ENCODE peak calls at places on chromosomes 11 and 22, in five cellular contexts. I is ovary, R is neural progenitor cell, N is suprapubic skin, C is uterus. T is an unnamed sample.

GRCh38 chr11:95991101-95991500 is 67.2 kb upstream of the MTMR2 start:
- DNase-seq in I (no peak), R (no peak), N (no peak), C (no peak), T (no peak)

GRCh38 chr11:64745523-64746328 is 1.8 kb upstream of the RASGRP2 start:
- DNase-seq in I (peak; percentile 55), R (peak; percentile 85), N (peak; percentile 90), C (peak; percentile 93), T (no peak)

GRCh38 chr22:45977003-45977395 is at the start of gene WNT7B:
- DNase-seq in I (no peak), R (peak; percentile 72), N (no peak), C (no peak), T (no peak)

GRCh38 chr11:67576742-67577475 is 6.7 kb upstream of the GSTP1 start:
- DNase-seq in I (no peak), R (no peak), N (no peak), C (no peak), T (no peak)

GRCh38 chr11:35088676-35089075 is 50.3 kb upstream of the CD44 start:
- DNase-seq in I (no peak), R (no peak), N (no peak), C (no peak), T (peak; percentile 81)

GRCh38 chr11:77170107-77170506 is 42.1 kb downstream of the MYO7A start:
- DNase-seq in I (no peak), R (peak; percentile 60), N (no peak), C (no peak), T (no peak)

GRCh38 chr11:76626921-76627391 is 43.6 kb downstream of the LRRC32 start:
- DNase-seq in I (peak; percentile 1), R (no peak), N (no peak), C (no peak), T (peak; percentile 84)

GRCh38 chr22:28222066-28222465 is 303.0 kb upstream of the PITPNB start:
- DNase-seq in I (no peak), R (no peak), N (no peak), C (no peak), T (no peak)

GRCh38 chr11:57260937-57261783 is 24.1 kb upstream of the APLNR start:
- DNase-seq in I (no peak), R (no peak), N (no peak), C (no peak), T (no peak)

GRCh38 chr11:31940396-31941037 is 129.4 kb upstream of the PAX6 start:
- DNase-seq in I (no peak), R (no peak), N (no peak), C (no peak), T (peak; percentile 40)

GRCh38 chr11:36157151-36157519 is 132.1 kb downstream of the COMMD9 start:
- DNase-seq in I (no peak), R (no peak), N (no peak), C (no peak), T (no peak)

GRCh38 chr22:24510694-24511625 is 15.8 kb downstream of the UPB1 start:
- DNase-seq in I (no peak), R (no peak), N (no peak), C (no peak), T (no peak)

GRCh38 chr11:59207988-59208432 is 4.7 kb downstream of the MPEG1 start:
- DNase-seq in I (peak; percentile 37), R (peak; percentile 62), N (no peak), C (no peak), T (no peak)

GRCh38 chr11:80084614-80085013 is 643.8 kb upstream of the TENM4 start:
- DNase-seq in I (no peak), R (no peak), N (no peak), C (no peak), T (no peak)

DNA sequence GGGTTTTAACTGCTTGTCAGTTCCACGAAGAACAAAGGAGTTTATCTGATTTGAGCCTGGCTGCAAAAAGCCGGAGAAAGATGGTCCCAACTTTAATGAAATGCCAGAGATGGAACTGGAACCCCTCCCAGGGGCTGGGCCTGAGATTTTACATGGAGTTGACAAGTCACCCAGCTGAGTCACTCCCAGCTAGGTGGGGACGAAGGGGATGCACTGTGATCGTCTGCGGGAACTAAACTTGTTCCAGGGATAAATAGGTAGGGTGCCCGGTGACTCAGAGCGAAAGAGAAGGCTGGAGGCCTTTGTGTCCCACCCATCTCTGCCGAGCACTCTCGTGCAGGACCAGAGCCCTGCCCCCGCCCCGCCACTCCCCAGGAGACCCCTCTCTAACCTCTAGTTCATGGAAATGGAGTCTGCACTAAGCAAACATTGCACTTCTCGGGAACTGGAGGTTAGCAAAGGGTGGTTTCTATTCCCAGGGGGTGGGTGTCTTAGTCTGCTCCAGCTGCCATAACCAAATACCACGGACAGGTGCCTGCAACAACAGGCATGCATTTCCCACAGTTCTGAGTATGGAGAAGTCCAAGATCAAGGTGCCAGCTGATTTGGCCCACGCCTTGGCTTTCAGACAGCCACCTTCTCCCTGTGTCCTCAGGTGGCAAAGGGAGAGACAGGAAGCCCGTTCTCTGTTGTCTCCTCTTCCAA is 60.8 kb upstream of the FADD start:
- DNase-seq in I (no peak), R (peak; percentile 50), N (no peak), C (no peak), T (no peak)
- H3K27ac ChIP-seq in I (no peak overlapping the region), R (no peak overlapping the region), N (peak overlapping the region; percentile 76), C (peak overlapping the region; percentile 54), T (peak overlapping the region; percentile 39)

GRCh38 chr11:74171630-74172465 is 759 bp downstream of the PPME1 start:
- DNase-seq in I (no peak), R (no peak), N (no peak), C (no peak), T (no peak)
- H3K4me1 ChIP-seq in I (peaks cover 9% of the 10 kb centered on the region), R (peaks cover 21% of the 10 kb centered on the region), N (peaks cover 31% of the 10 kb centered on the region), C (peaks cover 5% of the 10 kb centered on the region), T (peaks cover 34% of the 10 kb centered on the region)

GRCh38 chr11:88807349-88807748 is 258.4 kb downstream of the GRM5 start:
- DNase-seq in I (no peak), R (no peak), N (no peak), C (no peak), T (no peak)

GRCh38 chr11:88801484-88802123 is 264.2 kb downstream of the GRM5 start:
- DNase-seq in I (no peak), R (no peak), N (no peak), C (no peak), T (no peak)

GRCh38 chr11:88810420-88811097 is 255.2 kb downstream of the GRM5 start:
- DNase-seq in I (no peak), R (no peak), N (no peak), C (no peak), T (no peak)

DNA sequence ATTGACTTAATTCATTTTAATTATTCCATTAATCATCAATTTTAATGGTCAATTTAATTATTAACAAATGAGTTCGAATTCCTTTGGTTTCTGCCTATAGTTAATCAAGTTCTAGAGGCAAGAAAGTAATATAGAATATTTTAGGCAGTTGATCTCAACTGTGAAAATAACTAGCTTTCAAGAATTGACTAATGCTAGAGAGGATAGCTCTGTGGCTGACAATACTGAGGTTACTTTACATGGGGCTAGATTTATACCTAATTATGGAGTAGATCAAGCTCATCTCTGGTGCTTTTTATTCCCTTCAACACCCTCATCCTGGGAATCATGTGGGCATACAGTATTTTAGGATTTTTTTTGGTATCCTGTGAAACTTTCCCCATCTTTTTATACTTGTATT is 259.4 kb downstream of the GRM5 start:
- DNase-seq in I (no peak), R (no peak), N (no peak), C (no peak), T (no peak)
- H3K27ac ChIP-seq in I (no peak overlapping the region), R (no peak overlapping the region), N (no peak overlapping the region), C (no peak overlapping the region), T (no peak overlapping the region)

GRCh38 chr22:23306438-23306921 is 126.2 kb downstream of the BCR start:
- DNase-seq in I (peak; percentile 20), R (no peak), N (peak; percentile 69), C (peak; percentile 23), T (peak; percentile 87)
- H3K4me1 ChIP-seq in I (peaks cover 18% of the 10 kb centered on the region), R (no peaks in the 10 kb centered on the region), N (peaks cover 6% of the 10 kb centered on the region), C (no peaks in the 10 kb centered on the region), T (peaks cover 22% of the 10 kb centered on the region)

GRCh38 chr22:42814616-42815015 is 42.5 kb downstream of the ARFGAP3 start:
- DNase-seq in I (no peak), R (no peak), N (peak; percentile 15), C (no peak), T (no peak)
- H3K27ac ChIP-seq in I (no peak overlapping the region), R (no peak overlapping the region), N (no peak overlapping the region), C (no peak overlapping the region), T (no peak overlapping the region)

GRCh38 chr11:47566166-47566546 is 757 bp downstream of the PTPMT1 start:
- DNase-seq in I (no peak), R (no peak), N (peak; percentile 78), C (no peak), T (no peak)
- H3K4me1 ChIP-seq in I (peaks cover 8% of the 10 kb centered on the region), R (no peaks in the 10 kb centered on the region), N (peaks cover 22% of the 10 kb centered on the region), C (peaks cover 5% of the 10 kb centered on the region), T (peaks cover 21% of the 10 kb centered on the region)

GRCh38 chr11:28739489-28740280 is 631.5 kb downstream of the METTL15 start:
- DNase-seq in I (no peak), R (no peak), N (no peak), C (no peak), T (no peak)

GRCh38 chr11:28730889-28731288 is 622.7 kb downstream of the METTL15 start:
- DNase-seq in I (no peak), R (no peak), N (no peak), C (no peak), T (no peak)

GRCh38 chr11:28735511-28735910 is 627.3 kb downstream of the METTL15 start:
- DNase-seq in I (no peak), R (no peak), N (no peak), C (no peak), T (no peak)

GRCh38 chr11:28738549-28738948 is 630.4 kb downstream of the METTL15 start:
- DNase-seq in I (no peak), R (no peak), N (no peak), C (no peak), T (no peak)

GRCh38 chr11:28736256-28736655 is 628.1 kb downstream of the METTL15 start:
- DNase-seq in I (no peak), R (no peak), N (no peak), C (no peak), T (no peak)
- H3K27ac ChIP-seq in I (no peak overlapping the region), R (no peak overlapping the region), N (no peak overlapping the region), C (no peak overlapping the region), T (no peak overlapping the region)

DNA sequence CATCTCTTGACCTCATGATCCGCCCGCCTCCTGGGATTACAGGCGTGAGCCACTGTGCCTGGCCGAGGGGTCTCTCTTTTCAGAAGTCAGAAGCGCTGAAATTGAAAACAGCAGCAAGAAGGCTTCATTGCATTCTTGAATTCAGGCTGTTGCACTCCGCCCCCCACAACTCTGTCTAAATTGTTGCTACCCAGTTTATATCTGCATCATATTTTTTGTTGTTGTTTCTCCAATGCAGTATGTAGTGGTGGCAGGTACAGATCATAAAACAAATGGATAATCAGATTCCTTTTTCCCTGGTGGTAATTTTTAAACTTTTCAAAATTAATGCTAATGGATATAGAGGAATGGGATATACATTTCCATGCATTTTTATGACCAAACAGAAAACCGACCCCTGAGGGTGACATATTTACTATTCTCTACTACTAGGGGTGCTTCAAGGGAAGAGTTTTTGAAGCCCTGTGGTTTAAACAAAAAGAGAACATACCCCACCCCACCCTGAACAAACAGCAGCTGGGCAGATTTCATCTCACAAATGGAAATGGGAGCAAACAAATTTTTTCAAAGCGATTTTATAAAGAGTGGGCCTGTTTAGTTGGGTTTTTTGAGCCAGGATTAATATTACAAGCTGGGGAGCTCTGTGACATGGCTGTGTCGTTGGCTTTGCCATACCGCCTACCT is 16.1 kb upstream of the TMA7B start:
- DNase-seq in I (no peak), R (no peak), N (no peak), C (no peak), T (no peak)
- H3K4me1 ChIP-seq in I (no peaks in the 10 kb centered on the region), R (peaks cover 33% of the 10 kb centered on the region), N (no peaks in the 10 kb centered on the region), C (no peaks in the 10 kb centered on the region), T (no peaks in the 10 kb centered on the region)

GRCh38 chr22:20785415-20785814 is 11.5 kb downstream of the SERPIND1 start:
- DNase-seq in I (no peak), R (no peak), N (no peak), C (no peak), T (no peak)
- H3K27ac ChIP-seq in I (no peak overlapping the region), R (no peak overlapping the region), N (no peak overlapping the region), C (no peak overlapping the region), T (no peak overlapping the region)